ENCODE peak calls at places on chromosomes 12 and 14, in four cellular contexts. Y is lower leg skin; S is LoVo; D is activated naive CD8-positive, alpha-beta T cell treated with anti-CD3 and anti-CD28 coated beads for 36 hours. C is an unnamed sample.

GRCh38 chr12:32069071-32069470 is 37.6 kb upstream of the BICD1 start:
- DNase-seq in Y (no peak), S (peak), D (no peak), C (peak)

GRCh38 chr14:51644215-51644969 is 7.3 kb upstream of the FRMD6 start:
- DNase-seq in Y (no peak), S (no peak), D (no peak), C (no peak)

GRCh38 chr14:93970589-93970966 is 5.8 kb downstream of the ASB2 start:
- DNase-seq in Y (no peak), S (peak), D (peak), C (peak)

GRCh38 chr12:64998327-64999156 is 122.6 kb downstream of the WIF1 start:
- DNase-seq in Y (no peak), S (no peak), D (no peak), C (no peak)

GRCh38 chr12:47247418-47247817 is 167.7 kb upstream of the AMIGO2 start:
- DNase-seq in Y (no peak), S (peak), D (no peak), C (no peak)

GRCh38 chr14:93003945-93004698 is 81.2 kb downstream of the CHGA start:
- DNase-seq in Y (no peak), S (no peak), D (no peak), C (no peak)

GRCh38 chr12:59119676-59120075 is 199.4 kb upstream of the LRIG3 start:
- DNase-seq in Y (no peak), S (no peak), D (no peak), C (no peak)

GRCh38 chr12:47744005-47744651 is 14.6 kb downstream of the RAPGEF3 start:
- DNase-seq in Y (peak), S (peak), D (peak), C (no peak)

GRCh38 chr12:72346331-72346944 is 74.3 kb downstream of the TRHDE start:
- DNase-seq in Y (no peak), S (peak), D (peak), C (peak)

GRCh38 chr12:120939523-120939922 is 35.4 kb upstream of the SPPL3 start:
- DNase-seq in Y (no peak), S (no peak), D (no peak), C (no peak)

GRCh38 chr12:127179199-127179598 is 1087.8 kb upstream of the TMEM132C start:
- DNase-seq in Y (no peak), S (no peak), D (no peak), C (no peak)

GRCh38 chr12:49990269-49990668 is 17.5 kb downstream of the AQP6 start:
- DNase-seq in Y (no peak), S (no peak), D (no peak), C (no peak)

GRCh38 chr12:64450711-64451486 is 1.0 kb upstream of the TBK1 start:
- DNase-seq in Y (no peak), S (peak), D (no peak), C (no peak)

GRCh38 chr12:27782481-27782880 is 2.4 kb upstream of the MANSC4 start:
- DNase-seq in Y (no peak), S (no peak), D (no peak), C (no peak)

GRCh38 chr12:53292441-53292840 is 2.9 kb upstream of the PFDN5 start:
- DNase-seq in Y (no peak), S (no peak), D (no peak), C (no peak)

GRCh38 chr14:92058006-92058917 is 18.4 kb upstream of the TRIP11 start:
- DNase-seq in Y (no peak), S (no peak), D (no peak), C (no peak)

GRCh38 chr12:108850854-108851573 is 6.4 kb downstream of the SSH1 start:
- DNase-seq in Y (no peak), S (no peak), D (no peak), C (no peak)

GRCh38 chr14:57707219-57707618 is 158.7 kb downstream of the SLC35F4 start:
- DNase-seq in Y (no peak), S (no peak), D (no peak), C (no peak)

GRCh38 chr12:106841471-106842302 is 67.2 kb downstream of the RIC8B start:
- DNase-seq in Y (no peak), S (peak), D (no peak), C (peak)

GRCh38 chr14:27917896-27918295 is 848.7 kb upstream of the FOXG1 start:
- DNase-seq in Y (no peak), S (no peak), D (no peak), C (no peak)